ENCODE peak calls at places on chromosomes 12 and 14, in eight cellular contexts. S, J, V, O, G, L, B and W are unnamed samples.

GRCh38 chr12:50572275-50572674 is 67.5 kb downstream of the DIP2B start:
- DNase-seq in S (no peak), J (no peak), V (no peak), O (no peak), G (no peak), L (no peak), B (peak; percentile 42), W (no peak)

GRCh38 chr14:58737511-58737910 is 99.7 kb downstream of the DACT1 start:
- DNase-seq in S (no peak), J (no peak), V (no peak), O (no peak), G (no peak), L (no peak), B (no peak), W (no peak)

GRCh38 chr14:32306549-32306948 is 22.5 kb upstream of the AKAP6 start:
- DNase-seq in S (no peak), J (no peak), V (no peak), O (no peak), G (no peak), L (no peak), B (no peak), W (no peak)

GRCh38 chr12:118055144-118055557 is 5.8 kb downstream of the WSB2 start:
- DNase-seq in S (no peak), J (no peak), V (no peak), O (peak; percentile 49), G (peak; percentile 43), L (peak; percentile 43), B (peak; percentile 29), W (no peak)

GRCh38 chr12:644818-645552 is 18.3 kb downstream of the NINJ2 start:
- DNase-seq in S (no peak), J (no peak), V (no peak), O (no peak), G (no peak), L (no peak), B (no peak), W (no peak)

GRCh38 chr14:104724407-104724980 is 465 bp downstream of the ADSS1 start:
- DNase-seq in S (no peak), J (peak; percentile 53), V (peak; percentile 79), O (peak; percentile 77), G (no peak), L (no peak), B (no peak), W (no peak)

GRCh38 chr14:68501621-68502052 is 291.2 kb downstream of the ZFP36L1 start:
- DNase-seq in S (no peak), J (no peak), V (peak; percentile 53), O (peak; percentile 41), G (no peak), L (peak; percentile 31), B (peak; percentile 64), W (no peak)

GRCh38 chr12:57216014-57216891 is at the start of gene NXPH4:
- DNase-seq in S (no peak), J (peak; percentile 44), V (peak; percentile 53), O (no peak), G (no peak), L (peak; percentile 84), B (no peak), W (no peak)

GRCh38 chr14:70097576-70098256 is 91.0 kb downstream of the SLC8A3 start:
- DNase-seq in S (no peak), J (no peak), V (no peak), O (no peak), G (no peak), L (peak; percentile 6), B (no peak), W (no peak)

GRCh38 chr12:89451876-89452275 is 72.7 kb downstream of the GALNT4 start:
- DNase-seq in S (no peak), J (no peak), V (peak; percentile 28), O (peak; percentile 35), G (peak; percentile 30), L (peak; percentile 60), B (no peak), W (no peak)

GRCh38 chr14:61875483-61875882 is 113.3 kb downstream of the SNAPC1 start:
- DNase-seq in S (no peak), J (no peak), V (no peak), O (no peak), G (no peak), L (no peak), B (no peak), W (no peak)

GRCh38 chr14:42011221-42011620 is 404.5 kb downstream of the LRFN5 start:
- DNase-seq in S (no peak), J (no peak), V (no peak), O (no peak), G (no peak), L (no peak), B (no peak), W (no peak)

GRCh38 chr12:33654313-33654712 is 214.7 kb upstream of the SYT10 start:
- DNase-seq in S (no peak), J (no peak), V (no peak), O (no peak), G (no peak), L (no peak), B (no peak), W (no peak)

GRCh38 chr14:103576371-103577024 is 13.7 kb downstream of the COA8 start:
- DNase-seq in S (peak; percentile 80), J (peak; percentile 69), V (peak; percentile 94), O (peak; percentile 92), G (peak; percentile 58), L (peak; percentile 73), B (peak; percentile 82), W (peak; percentile 58)

GRCh38 chr12:130574402-130574801 is 141.7 kb downstream of the RIMBP2 start:
- DNase-seq in S (no peak), J (no peak), V (no peak), O (no peak), G (no peak), L (no peak), B (no peak), W (no peak)

GRCh38 chr12:110022980-110023633 is 23.9 kb downstream of the ANKRD13A start:
- DNase-seq in S (no peak), J (no peak), V (no peak), O (no peak), G (no peak), L (no peak), B (no peak), W (no peak)

GRCh38 chr12:1922075-1922709 is 3.7 kb upstream of the CACNA2D4 start:
- DNase-seq in S (no peak), J (no peak), V (no peak), O (no peak), G (no peak), L (no peak), B (no peak), W (no peak)

GRCh38 chr12:113472191-113473190 is 820 bp upstream of the LHX5 start:
- DNase-seq in S (no peak), J (no peak), V (no peak), O (no peak), G (no peak), L (no peak), B (no peak), W (no peak)

GRCh38 chr14:76203086-76204001 is 51.6 kb downstream of the GPATCH2L start:
- DNase-seq in S (no peak), J (no peak), V (peak; percentile 38), O (peak; percentile 7), G (no peak), L (no peak), B (no peak), W (no peak)

GRCh38 chr14:78950654-78951053 is 780.5 kb downstream of the NRXN3 start:
- DNase-seq in S (no peak), J (no peak), V (no peak), O (no peak), G (no peak), L (no peak), B (no peak), W (no peak)

GRCh38 chr12:78290606-78291345 is 460.1 kb downstream of the NAV3 start:
- DNase-seq in S (no peak), J (no peak), V (no peak), O (no peak), G (no peak), L (peak; percentile 35), B (no peak), W (no peak)

GRCh38 chr12:86903166-86903565 is 647.0 kb upstream of the MGAT4C start:
- DNase-seq in S (no peak), J (no peak), V (no peak), O (no peak), G (no peak), L (no peak), B (no peak), W (no peak)

GRCh38 chr12:109871678-109872314 is 8.5 kb downstream of the GLTP start:
- DNase-seq in S (no peak), J (no peak), V (no peak), O (no peak), G (no peak), L (no peak), B (no peak), W (no peak)

GRCh38 chr14:23066855-23067744 is 9.8 kb upstream of the CDH24 start:
- DNase-seq in S (no peak), J (no peak), V (no peak), O (no peak), G (no peak), L (no peak), B (no peak), W (no peak)

GRCh38 chr14:80211143-80212024 is at the start of gene DIO2:
- DNase-seq in S (peak; percentile 63), J (no peak), V (no peak), O (peak; percentile 43), G (no peak), L (no peak), B (peak; percentile 26), W (no peak)

DNA sequence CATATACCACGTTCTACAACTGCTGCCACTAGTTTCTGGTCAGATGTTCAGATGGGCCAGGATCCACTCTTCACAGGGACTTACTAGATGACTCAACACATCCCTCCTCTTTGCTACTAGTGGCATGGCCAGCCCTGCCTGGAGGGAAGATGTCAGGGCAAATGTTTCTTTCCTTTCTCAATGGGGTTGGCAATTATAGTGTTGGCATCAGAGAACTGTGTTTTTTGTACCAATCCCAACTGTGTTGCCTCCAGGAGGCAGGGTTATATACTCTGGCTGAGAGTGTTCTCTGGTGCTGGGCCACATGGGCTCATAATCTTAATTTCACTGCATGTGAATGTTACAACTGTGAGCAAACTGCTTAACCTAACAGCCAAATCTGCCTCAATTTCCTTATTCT is 69.9 kb upstream of the AVPR1A start:
- DNase-seq in S (no peak), J (no peak), V (no peak), O (no peak), G (no peak), L (no peak), B (no peak), W (no peak)
- TF ChIP-seq CTCF in S (no peak), J (no peak), V (no peak), O (no peak), G (no peak), L (no peak), B (no peak), W (no peak)

GRCh38 chr12:121888478-121889266 is at the start of gene PSMD9:
- DNase-seq in S (peak; percentile 97), J (peak; percentile 96), V (peak; percentile 98), O (peak; percentile 98), G (peak; percentile 99), L (peak; percentile 98), B (peak; percentile 97), W (peak; percentile 95)
- TF ChIP-seq CTCF in S (peak; percentile 52), J (peak; percentile 9), V (peak; percentile 63), O (peak; percentile 35), G (peak; percentile 74), L (peak; percentile 56), B (peak; percentile 75), W (no peak)

GRCh38 chr14:102509744-102510615 is at the start of gene ANKRD9:
- DNase-seq in S (peak; percentile 90), J (peak; percentile 93), V (peak; percentile 96), O (peak; percentile 96), G (peak; percentile 94), L (peak; percentile 98), B (peak; percentile 92), W (peak; percentile 80)
- TF ChIP-seq CTCF in S (peak; percentile 11), J (no peak), V (no peak), O (no peak), G (no peak), L (no peak), B (no peak), W (no peak)

GRCh38 chr12:68067762-68068376 is 78.6 kb downstream of the IFNG-AS1 start:
- DNase-seq in S (no peak), J (no peak), V (no peak), O (no peak), G (no peak), L (no peak), B (no peak), W (no peak)
- TF ChIP-seq CTCF in S (no peak), J (no peak), V (no peak), O (no peak), G (peak; percentile 50), L (no peak), B (no peak), W (no peak)